ENCODE peak calls at places on chromosomes 5 and 9, in ten cellular contexts. One of them, this sample, is unnamed.
A peak's percentile ranks its signal among the peaks of the same experiment; 100 is the strongest.

GRCh38 chr5:104088876-104089778 is 526.5 kb upstream of the NUDT12 start:
- DNase-seq in HepG2: peak; percentile 0
- DNase-seq in IMR-90: no peak
- DNase-seq in tibial nerve: no peak
- DNase-seq in upper lobe of right lung: no peak
- DNase-seq in right lobe of liver: no peak
- DNase-seq in psoas muscle: no peak
- DNase-seq in right cardiac atrium: no peak
- DNase-seq in left ventricle myocardium inferior: no peak
- DNase-seq in Peyer's patch: no peak
- DNase-seq in this sample: no peak

GRCh38 chr5:74075900-74076484 is 450.0 kb downstream of the ARHGEF28 start:
- DNase-seq in HepG2: no peak
- DNase-seq in IMR-90: peak; percentile 7
- DNase-seq in tibial nerve: no peak
- DNase-seq in upper lobe of right lung: no peak
- DNase-seq in right lobe of liver: no peak
- DNase-seq in psoas muscle: no peak
- DNase-seq in right cardiac atrium: no peak
- DNase-seq in left ventricle myocardium inferior: no peak
- DNase-seq in Peyer's patch: no peak
- DNase-seq in this sample: no peak

GRCh38 chr5:137563301-137563645 is 64.1 kb upstream of the SPOCK1 start:
- DNase-seq in HepG2: no peak
- DNase-seq in IMR-90: no peak
- DNase-seq in tibial nerve: no peak
- DNase-seq in upper lobe of right lung: no peak
- DNase-seq in right lobe of liver: no peak
- DNase-seq in psoas muscle: no peak
- DNase-seq in right cardiac atrium: no peak
- DNase-seq in left ventricle myocardium inferior: no peak
- DNase-seq in Peyer's patch: no peak
- DNase-seq in this sample: no peak

GRCh38 chr5:136408996-136409395 is 43.7 kb upstream of the TRPC7 start:
- DNase-seq in HepG2: no peak
- DNase-seq in IMR-90: no peak
- DNase-seq in tibial nerve: no peak
- DNase-seq in upper lobe of right lung: no peak
- DNase-seq in right lobe of liver: no peak
- DNase-seq in psoas muscle: no peak
- DNase-seq in right cardiac atrium: no peak
- DNase-seq in left ventricle myocardium inferior: no peak
- DNase-seq in Peyer's patch: no peak
- DNase-seq in this sample: no peak

GRCh38 chr5:134477462-134478245 is 47.8 kb upstream of the JADE2 start:
- DNase-seq in HepG2: no peak
- DNase-seq in IMR-90: no peak
- DNase-seq in tibial nerve: no peak
- DNase-seq in upper lobe of right lung: peak; percentile 15
- DNase-seq in right lobe of liver: no peak
- DNase-seq in psoas muscle: no peak
- DNase-seq in right cardiac atrium: no peak
- DNase-seq in left ventricle myocardium inferior: no peak
- DNase-seq in Peyer's patch: no peak
- DNase-seq in this sample: no peak

GRCh38 chr9:104094534-104095020 is 468 bp downstream of the SMC2 start:
- DNase-seq in HepG2: peak; percentile 9
- DNase-seq in IMR-90: no peak
- DNase-seq in tibial nerve: no peak
- DNase-seq in upper lobe of right lung: no peak
- DNase-seq in right lobe of liver: no peak
- DNase-seq in psoas muscle: no peak
- DNase-seq in right cardiac atrium: no peak
- DNase-seq in left ventricle myocardium inferior: no peak
- DNase-seq in Peyer's patch: no peak
- DNase-seq in this sample: no peak

GRCh38 chr9:95468791-95469190 is 48.0 kb downstream of the PTCH1 start:
- DNase-seq in HepG2: no peak
- DNase-seq in IMR-90: no peak
- DNase-seq in tibial nerve: no peak
- DNase-seq in upper lobe of right lung: no peak
- DNase-seq in right lobe of liver: no peak
- DNase-seq in psoas muscle: no peak
- DNase-seq in right cardiac atrium: no peak
- DNase-seq in left ventricle myocardium inferior: no peak
- DNase-seq in Peyer's patch: no peak
- DNase-seq in this sample: no peak

GRCh38 chr5:160772854-160773253 is 79.2 kb downstream of the ATP10B start:
- DNase-seq in HepG2: no peak
- DNase-seq in IMR-90: no peak
- DNase-seq in tibial nerve: no peak
- DNase-seq in upper lobe of right lung: no peak
- DNase-seq in right lobe of liver: no peak
- DNase-seq in psoas muscle: no peak
- DNase-seq in right cardiac atrium: no peak
- DNase-seq in left ventricle myocardium inferior: no peak
- DNase-seq in Peyer's patch: no peak
- DNase-seq in this sample: no peak

GRCh38 chr5:115309751-115310370 is 13.4 kb upstream of the CCDC112 start:
- DNase-seq in HepG2: peak; percentile 26
- DNase-seq in IMR-90: peak; percentile 58
- DNase-seq in tibial nerve: no peak
- DNase-seq in upper lobe of right lung: no peak
- DNase-seq in right lobe of liver: no peak
- DNase-seq in psoas muscle: no peak
- DNase-seq in right cardiac atrium: no peak
- DNase-seq in left ventricle myocardium inferior: no peak
- DNase-seq in Peyer's patch: no peak
- DNase-seq in this sample: no peak

GRCh38 chr5:138661991-138662434 is 86.8 kb upstream of the HSPA9 start:
- DNase-seq in HepG2: no peak
- DNase-seq in IMR-90: no peak
- DNase-seq in tibial nerve: no peak
- DNase-seq in upper lobe of right lung: no peak
- DNase-seq in right lobe of liver: no peak
- DNase-seq in psoas muscle: no peak
- DNase-seq in right cardiac atrium: no peak
- DNase-seq in left ventricle myocardium inferior: no peak
- DNase-seq in Peyer's patch: no peak
- DNase-seq in this sample: no peak

DNA sequence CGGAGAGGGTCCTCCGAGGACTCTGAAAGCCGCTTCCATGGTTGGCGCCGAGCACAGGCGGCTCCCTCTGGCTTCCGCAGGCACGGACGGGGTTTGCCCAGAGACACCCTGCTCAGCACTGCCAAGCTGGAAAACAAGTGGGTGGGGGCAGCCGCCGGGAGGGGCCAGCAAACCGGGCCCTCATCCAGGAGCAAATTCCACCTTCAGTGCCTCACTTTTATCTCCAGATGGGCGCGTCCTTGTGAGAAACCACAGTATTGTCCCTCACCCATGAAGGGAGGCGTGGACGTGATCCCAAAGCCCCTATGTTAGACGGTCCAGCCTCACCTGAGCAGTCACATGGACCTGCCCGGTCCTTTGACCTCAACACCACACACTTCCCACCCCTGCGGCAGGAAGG is 29.0 kb downstream of the MED10 start:
- DNase-seq in HepG2: no peak
- DNase-seq in IMR-90: no peak
- DNase-seq in tibial nerve: no peak
- DNase-seq in upper lobe of right lung: no peak
- DNase-seq in right lobe of liver: no peak
- DNase-seq in psoas muscle: no peak
- DNase-seq in right cardiac atrium: no peak
- DNase-seq in left ventricle myocardium inferior: no peak
- DNase-seq in Peyer's patch: peak; percentile 62
- DNase-seq in this sample: no peak
- H3K27ac ChIP-seq in HepG2: no peak overlapping the region
- H3K27ac ChIP-seq in IMR-90: no peak overlapping the region
- H3K27ac ChIP-seq in tibial nerve: no peak overlapping the region
- H3K27ac ChIP-seq in upper lobe of right lung: no peak overlapping the region
- H3K27ac ChIP-seq in right lobe of liver: no peak overlapping the region
- H3K27ac ChIP-seq in psoas muscle: no peak overlapping the region
- H3K27ac ChIP-seq in right cardiac atrium: no peak overlapping the region
- H3K27ac ChIP-seq in left ventricle myocardium inferior: no peak overlapping the region
- H3K27ac ChIP-seq in Peyer's patch: no peak overlapping the region
- H3K27ac ChIP-seq in this sample: no peak overlapping the region

GRCh38 chr9:94175669-94176068 is 83.4 kb upstream of the ZNF169 start:
- DNase-seq in HepG2: no peak
- DNase-seq in IMR-90: peak; percentile 26
- DNase-seq in tibial nerve: no peak
- DNase-seq in upper lobe of right lung: no peak
- DNase-seq in right lobe of liver: no peak
- DNase-seq in psoas muscle: no peak
- DNase-seq in right cardiac atrium: no peak
- DNase-seq in left ventricle myocardium inferior: no peak
- DNase-seq in Peyer's patch: no peak
- DNase-seq in this sample: no peak
- H3K4me1 ChIP-seq in HepG2: peaks cover 89% of the 10 kb centered on the region
- H3K4me1 ChIP-seq in IMR-90: peaks cover 21% of the 10 kb centered on the region
- H3K4me1 ChIP-seq in tibial nerve: no peaks in the 10 kb centered on the region
- H3K4me1 ChIP-seq in upper lobe of right lung: peaks cover 68% of the 10 kb centered on the region
- H3K4me1 ChIP-seq in right lobe of liver: peaks cover 26% of the 10 kb centered on the region
- H3K4me1 ChIP-seq in psoas muscle: peaks cover 89% of the 10 kb centered on the region
- H3K4me1 ChIP-seq in right cardiac atrium: peaks cover 12% of the 10 kb centered on the region
- H3K4me1 ChIP-seq in left ventricle myocardium inferior: peaks cover 99% of the 10 kb centered on the region
- H3K4me1 ChIP-seq in Peyer's patch: peaks cover 26% of the 10 kb centered on the region
- H3K4me1 ChIP-seq in this sample: peaks cover 38% of the 10 kb centered on the region

DNA sequence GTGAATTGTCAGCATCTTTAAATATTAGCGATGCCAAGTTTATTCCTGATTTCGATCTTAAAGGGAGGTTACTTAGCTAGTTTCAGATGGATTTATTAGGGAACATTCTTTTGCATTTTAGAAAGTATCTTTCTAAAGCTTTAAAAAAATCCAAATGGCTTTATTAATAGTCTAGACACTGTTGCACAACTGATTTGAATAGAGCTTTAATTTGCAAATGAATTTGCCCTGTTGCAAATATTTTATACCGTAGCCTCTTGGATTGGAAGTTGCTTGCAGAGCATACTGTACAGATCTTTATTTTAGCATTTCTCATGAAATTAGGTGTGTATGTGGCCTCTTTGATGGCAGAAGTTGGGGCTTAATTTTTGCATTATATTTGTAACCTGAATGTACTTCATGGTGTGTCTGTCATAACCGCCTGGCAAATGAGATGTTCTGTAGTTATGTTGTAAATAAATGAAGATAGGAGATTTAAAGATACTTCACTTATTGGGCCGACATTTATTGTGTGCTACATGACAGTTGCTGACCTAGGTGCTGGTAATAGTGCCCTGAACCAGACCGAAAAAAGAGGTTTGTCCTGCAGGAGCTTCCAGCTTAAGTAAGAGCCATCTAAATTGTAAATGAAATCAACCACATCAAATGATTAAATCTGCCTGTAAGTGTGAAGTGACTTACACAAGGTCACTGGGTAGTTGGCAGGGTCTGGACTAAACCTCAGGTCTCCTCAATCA is 1.8 kb downstream of the TCERG1 start:
- DNase-seq in HepG2: no peak
- DNase-seq in IMR-90: no peak
- DNase-seq in tibial nerve: no peak
- DNase-seq in upper lobe of right lung: no peak
- DNase-seq in right lobe of liver: no peak
- DNase-seq in psoas muscle: no peak
- DNase-seq in right cardiac atrium: no peak
- DNase-seq in left ventricle myocardium inferior: no peak
- DNase-seq in Peyer's patch: no peak
- DNase-seq in this sample: no peak
- H3K4me3 ChIP-seq in HepG2: peak overlapping the region; percentile 81
- H3K4me3 ChIP-seq in IMR-90: no peak overlapping the region
- H3K4me3 ChIP-seq in tibial nerve: peak overlapping the region; percentile 88
- H3K4me3 ChIP-seq in upper lobe of right lung: peak overlapping the region; percentile 99
- H3K4me3 ChIP-seq in right lobe of liver: no peak overlapping the region
- H3K4me3 ChIP-seq in psoas muscle: peak overlapping the region; percentile 96
- H3K4me3 ChIP-seq in right cardiac atrium: peak overlapping the region; percentile 92
- H3K4me3 ChIP-seq in left ventricle myocardium inferior: peak overlapping the region; percentile 82
- H3K4me3 ChIP-seq in Peyer's patch: peak overlapping the region; percentile 89
- H3K4me3 ChIP-seq in this sample: peak overlapping the region; percentile 95

DNA sequence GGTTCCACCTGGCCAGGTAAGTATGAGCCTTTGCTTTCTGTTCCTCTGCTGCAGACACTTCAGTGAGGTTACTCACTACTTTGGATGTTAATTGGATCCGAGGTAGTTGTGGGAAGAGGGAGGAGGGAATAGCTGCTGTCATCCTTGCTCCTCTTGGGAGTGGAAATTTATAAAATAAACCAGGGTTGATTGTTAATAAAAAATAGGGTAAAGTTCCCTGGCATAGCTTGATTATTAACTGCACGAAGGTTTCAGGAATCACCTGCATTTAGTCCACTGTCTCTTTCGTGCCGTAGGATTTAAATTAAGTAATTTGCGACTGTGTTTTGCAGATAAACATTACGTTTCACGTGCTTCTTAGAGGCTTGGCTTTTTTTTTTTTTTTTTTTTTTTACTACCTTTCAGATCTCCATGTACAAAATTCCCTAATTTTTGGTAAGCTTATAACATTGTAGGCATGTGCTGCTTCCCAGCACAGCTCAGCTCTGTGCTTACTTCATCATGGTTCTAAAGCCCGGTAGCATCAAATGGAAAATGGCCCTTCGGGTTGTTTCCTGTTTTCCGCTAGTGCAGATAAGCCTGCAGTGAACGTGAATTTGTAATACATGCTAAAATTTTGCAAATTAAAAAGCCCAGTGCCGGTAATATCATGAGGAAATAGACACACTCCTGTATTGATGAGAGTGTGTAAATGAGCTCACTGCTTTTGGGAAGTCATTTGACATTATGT is 26.9 kb upstream of the LTC4S start:
- DNase-seq in HepG2: no peak
- DNase-seq in IMR-90: no peak
- DNase-seq in tibial nerve: no peak
- DNase-seq in upper lobe of right lung: no peak
- DNase-seq in right lobe of liver: no peak
- DNase-seq in psoas muscle: no peak
- DNase-seq in right cardiac atrium: peak; percentile 1
- DNase-seq in left ventricle myocardium inferior: no peak
- DNase-seq in Peyer's patch: no peak
- DNase-seq in this sample: no peak
- H3K27ac ChIP-seq in HepG2: no peak overlapping the region
- H3K27ac ChIP-seq in IMR-90: peak overlapping the region; percentile 82
- H3K27ac ChIP-seq in tibial nerve: no peak overlapping the region
- H3K27ac ChIP-seq in upper lobe of right lung: no peak overlapping the region
- H3K27ac ChIP-seq in right lobe of liver: peak overlapping the region; percentile 61
- H3K27ac ChIP-seq in psoas muscle: peak overlapping the region; percentile 25
- H3K27ac ChIP-seq in right cardiac atrium: no peak overlapping the region
- H3K27ac ChIP-seq in left ventricle myocardium inferior: peak overlapping the region; percentile 65
- H3K27ac ChIP-seq in Peyer's patch: peak overlapping the region; percentile 25
- H3K27ac ChIP-seq in this sample: peak overlapping the region; percentile 58